ENCODE peak calls at places on chromosomes 12 and 14, in five cellular contexts. G is suprapubic skin, I is lung, N is stomach, Z is psoas muscle. C is an unnamed sample.

GRCh38 chr14:81281317-81281716 is 60.6 kb upstream of the GTF2A1 start:
- DNase-seq in G (no peak), I (no peak), N (no peak), Z (no peak), C (no peak)

GRCh38 chr12:113268136-113268535 is 46.9 kb downstream of the TPCN1 start:
- DNase-seq in G (no peak), I (no peak), N (no peak), Z (no peak), C (peak)

GRCh38 chr12:34391771-34392581 is 369.7 kb downstream of the ALG10 start:
- DNase-seq in G (peak), I (no peak), N (peak), Z (peak), C (no peak)

GRCh38 chr14:70698288-70698687 is 56.6 kb downstream of the TTC9 start:
- DNase-seq in G (no peak), I (no peak), N (peak), Z (no peak), C (no peak)

GRCh38 chr12:68310370-68310769 is 21.8 kb downstream of the MDM1 start:
- DNase-seq in G (no peak), I (no peak), N (no peak), Z (no peak), C (no peak)

GRCh38 chr14:58299665-58300202 is 1.4 kb downstream of the ARID4A start:
- DNase-seq in G (no peak), I (no peak), N (no peak), Z (no peak), C (no peak)

GRCh38 chr14:36655571-36655962 is 6.1 kb upstream of the PAX9 start:
- DNase-seq in G (no peak), I (no peak), N (no peak), Z (no peak), C (no peak)

GRCh38 chr14:90546767-90547166 is 149.9 kb downstream of the CALM1 start:
- DNase-seq in G (no peak), I (no peak), N (no peak), Z (no peak), C (no peak)

GRCh38 chr14:63224196-63224595 is 20.0 kb downstream of the RHOJ start:
- DNase-seq in G (no peak), I (no peak), N (no peak), Z (no peak), C (no peak)

GRCh38 chr12:116126610-116127009 is 150.9 kb downstream of the MED13L start:
- DNase-seq in G (no peak), I (no peak), N (no peak), Z (no peak), C (no peak)

GRCh38 chr12:93707836-93708235 is 30.7 kb downstream of the CRADD start:
- DNase-seq in G (no peak), I (no peak), N (no peak), Z (no peak), C (no peak)

GRCh38 chr14:70183991-70184390 is 4.8 kb downstream of the SLC8A3 start:
- DNase-seq in G (no peak), I (no peak), N (no peak), Z (no peak), C (no peak)

GRCh38 chr14:65228436-65228835 is 126.1 kb upstream of the MAX start:
- DNase-seq in G (peak), I (no peak), N (no peak), Z (no peak), C (no peak)

GRCh38 chr14:74504412-74504811 is 10.8 kb downstream of the ISCA2 start:
- DNase-seq in G (no peak), I (no peak), N (peak), Z (no peak), C (no peak)

GRCh38 chr14:86672071-86672470 is 1142.1 kb downstream of the FLRT2 start:
- DNase-seq in G (no peak), I (no peak), N (no peak), Z (no peak), C (no peak)

GRCh38 chr14:86673523-86673969 is 1143.6 kb downstream of the FLRT2 start:
- DNase-seq in G (no peak), I (peak), N (peak), Z (no peak), C (no peak)

GRCh38 chr14:86675059-86675458 is 1145.1 kb downstream of the FLRT2 start:
- DNase-seq in G (no peak), I (no peak), N (no peak), Z (no peak), C (no peak)
- TF ChIP-seq CTCF in G (no peak), I (no peak), N (no peak), Z (no peak), C (no peak)

DNA sequence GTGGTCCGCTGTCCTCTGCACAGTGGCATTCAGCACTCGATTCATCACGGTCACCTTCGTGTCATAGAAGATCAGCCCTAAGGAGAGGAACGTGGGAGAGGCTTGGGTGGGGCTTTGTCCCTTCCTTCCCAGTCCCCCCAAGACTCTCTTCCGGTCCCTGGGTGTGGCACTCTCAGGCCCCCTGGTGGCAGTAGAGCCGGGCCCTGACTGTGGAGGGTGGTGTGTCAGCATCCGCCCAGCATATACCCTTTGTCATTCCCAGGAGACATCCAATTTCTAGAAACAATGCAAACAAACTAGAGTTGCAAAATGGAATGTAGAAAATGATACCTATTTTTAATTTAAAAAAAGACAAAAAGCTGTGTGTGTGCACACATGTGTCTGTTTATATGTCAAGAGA is 45.0 kb downstream of the TRAFD1 start:
- DNase-seq in G (no peak), I (no peak), N (no peak), Z (no peak), C (no peak)
- TF ChIP-seq CTCF in G (no peak), I (no peak), N (no peak), Z (peak), C (no peak)

DNA sequence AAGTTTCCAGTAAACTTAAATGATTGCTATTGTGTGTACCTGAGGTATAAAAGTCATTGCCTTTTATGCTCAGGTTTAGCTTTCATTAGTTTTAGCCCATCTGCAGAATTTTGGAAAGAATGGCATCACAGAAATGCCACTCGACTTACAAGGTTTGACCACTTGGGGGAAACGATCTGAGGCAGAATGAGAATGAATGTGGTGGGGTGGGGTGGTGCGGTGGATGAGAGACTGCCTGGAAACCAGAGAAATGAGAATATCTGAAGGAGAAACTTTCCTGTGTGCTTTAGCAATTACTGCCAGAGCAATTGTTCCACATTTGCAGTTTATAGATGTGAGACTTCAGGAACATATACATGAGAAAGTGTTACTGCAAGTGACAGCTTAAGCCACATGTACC is 225.4 kb upstream of the PDE3A start:
- DNase-seq in G (no peak), I (no peak), N (no peak), Z (no peak), C (no peak)
- TF ChIP-seq CTCF in G (no peak), I (no peak), N (no peak), Z (no peak), C (no peak)

GRCh38 chr12:65840793-65841670 is 16.7 kb downstream of the HMGA2 start:
- DNase-seq in G (no peak), I (no peak), N (no peak), Z (no peak), C (no peak)

DNA sequence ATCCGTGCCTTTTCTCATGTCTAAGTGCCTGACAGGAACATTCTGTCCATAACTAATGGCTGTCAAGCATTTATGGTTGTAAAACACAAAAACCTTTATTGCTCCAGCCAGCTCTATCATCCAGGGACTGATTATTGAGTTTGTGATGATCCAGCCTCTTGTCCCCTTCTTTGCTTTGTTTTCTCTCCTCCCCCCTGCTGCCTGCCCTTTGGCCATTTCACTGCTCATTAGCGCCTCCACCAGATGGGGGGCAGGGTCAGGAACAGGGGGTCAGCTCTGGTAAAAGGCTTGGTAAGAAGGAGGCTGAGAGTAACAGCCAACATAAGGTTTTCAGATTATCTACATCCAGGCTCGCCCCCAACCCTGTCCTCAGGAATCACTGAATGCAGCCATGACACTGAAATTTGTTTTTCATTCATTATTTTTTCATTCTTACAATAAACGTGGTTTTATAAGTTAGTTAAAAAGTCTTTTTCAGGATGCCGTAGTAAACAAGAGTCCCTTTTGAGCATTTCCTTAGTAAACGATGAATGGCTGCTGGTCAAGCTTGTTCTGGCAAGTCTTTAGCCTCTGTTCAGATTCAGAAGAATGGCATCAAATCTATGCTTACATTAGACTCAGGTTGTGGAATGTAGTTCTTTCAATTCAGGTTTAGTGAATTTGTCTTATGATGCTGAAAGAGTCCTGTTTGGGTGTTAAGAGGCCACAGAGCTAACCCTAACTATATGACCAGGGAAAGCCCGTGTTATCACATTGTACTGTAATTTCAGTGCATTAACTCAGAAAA is 21.7 kb downstream of the HMGA2 start:
- DNase-seq in G (no peak), I (no peak), N (no peak), Z (no peak), C (no peak)
- TF ChIP-seq CTCF in G (no peak), I (no peak), N (no peak), Z (no peak), C (no peak)

C was measured in ovary.